ENCODE peak calls at places on chromosomes 11 and 22, in nine cellular contexts. R, U, W, G, M, P, T, N and O are unnamed samples.

GRCh38 chr11:637333-637592 is 194 bp downstream of the DRD4 start:
- DNase-seq in T (no peak), R (no peak), G (no peak), W (no peak), U (no peak), P (no peak), M (no peak), N (no peak), O (no peak)

GRCh38 chr11:108516125-108516524 is 17.9 kb upstream of the POGLUT3 start:
- DNase-seq in G (no peak), W (no peak), T (no peak), R (no peak), N (no peak), M (no peak), U (no peak), P (no peak), O (no peak)

GRCh38 chr11:61693897-61694840 is 14.0 kb downstream of the DAGLA start:
- DNase-seq in P (peak; percentile 57), W (no peak), N (no peak), R (no peak), G (no peak), M (peak; percentile 72), U (peak; percentile 53), T (no peak), O (no peak)

GRCh38 chr22:39013923-39014722 is at the start of gene APOBEC3C:
- DNase-seq in T (peak; percentile 71), N (peak; percentile 85), P (peak; percentile 87), M (peak; percentile 75), G (peak; percentile 77), R (peak; percentile 78), W (peak; percentile 52), U (peak; percentile 76), O (peak; percentile 81)

GRCh38 chr11:2737876-2738275 is 38.1 kb upstream of the KCNQ1OT1 start:
- DNase-seq in U (peak; percentile 46), P (peak; percentile 63), N (peak; percentile 22), R (no peak), T (no peak), M (no peak), W (no peak), G (no peak), O (no peak)

GRCh38 chr11:103465555-103466140 is 356.4 kb downstream of the DYNC2H1 start:
- DNase-seq in U (no peak), R (no peak), P (no peak), W (no peak), T (no peak), N (no peak), M (no peak), G (no peak), O (no peak)

GRCh38 chr11:78688460-78688859 is 113.8 kb upstream of the NARS2 start:
- DNase-seq in W (no peak), G (no peak), U (no peak), M (no peak), R (no peak), P (no peak), T (no peak), N (peak; percentile 97), O (peak; percentile 72)

GRCh38 chr11:91837649-91838330 is 386.8 kb upstream of the FAT3 start:
- DNase-seq in P (no peak), N (no peak), W (no peak), M (no peak), R (no peak), T (no peak), G (no peak), U (no peak), O (no peak)

GRCh38 chr11:1050581-1051355 is 14.2 kb upstream of the MUC6 start:
- DNase-seq in W (no peak), P (peak; percentile 86), G (peak; percentile 52), M (peak; percentile 53), N (peak; percentile 87), U (peak; percentile 57), T (peak; percentile 27), R (peak; percentile 87), O (peak; percentile 76)

GRCh38 chr11:27847496-27847895 is 147.2 kb upstream of the BDNF start:
- DNase-seq in U (no peak), W (no peak), M (no peak), G (no peak), R (no peak), N (no peak), P (no peak), T (no peak), O (no peak)

GRCh38 chr11:110196241-110196754 is 100.1 kb downstream of the RDX start:
- DNase-seq in M (peak; percentile 25), R (no peak), G (no peak), P (peak; percentile 20), T (no peak), N (peak; percentile 97), U (no peak), W (peak; percentile 35), O (peak; percentile 99)

GRCh38 chr22:33049125-33049729 is 9.0 kb downstream of the SYN3 start:
- DNase-seq in N (peak; percentile 44), G (peak; percentile 77), T (peak; percentile 61), P (peak; percentile 67), R (peak; percentile 80), W (peak; percentile 4), M (peak; percentile 62), U (peak; percentile 70), O (peak; percentile 51)

GRCh38 chr11:76770642-76771445 is 12.3 kb upstream of the TSKU start:
- DNase-seq in N (peak; percentile 92), P (peak; percentile 67), R (peak; percentile 71), W (peak; percentile 95), U (no peak), G (peak; percentile 74), M (peak; percentile 69), T (peak; percentile 72), O (peak; percentile 52)

GRCh38 chr11:108616549-108616948 is 23.0 kb upstream of the EXPH5 start:
- DNase-seq in U (no peak), W (no peak), T (no peak), N (peak; percentile 99), M (peak; percentile 49), R (no peak), P (no peak), G (no peak), O (peak; percentile 100)

GRCh38 chr22:36302439-36303114 is 49.6 kb downstream of the APOL1 start:
- DNase-seq in P (no peak), T (no peak), M (no peak), N (no peak), U (no peak), G (no peak), W (no peak), R (no peak), O (no peak)

GRCh38 chr11:130872961-130873360 is 43.3 kb downstream of the SNX19 start:
- DNase-seq in G (no peak), W (no peak), N (peak; percentile 96), M (no peak), U (no peak), P (no peak), R (no peak), T (no peak), O (peak; percentile 80)

GRCh38 chr11:42524534-42525227 is 787.1 kb upstream of the API5 start:
- DNase-seq in T (no peak), U (peak; percentile 12), N (peak; percentile 77), G (peak; percentile 11), W (peak; percentile 5), P (peak; percentile 28), M (peak; percentile 41), R (peak; percentile 45), O (peak; percentile 47)

GRCh38 chr11:134544095-134544815 is 132.2 kb upstream of the B3GAT1 start:
- DNase-seq in M (no peak), W (no peak), P (no peak), R (no peak), G (no peak), T (no peak), U (no peak), N (no peak), O (no peak)

GRCh38 chr22:19514831-19515565 is 9.2 kb downstream of the CLDN5 start:
- DNase-seq in P (no peak), U (no peak), R (no peak), M (no peak), T (no peak), G (no peak), N (no peak), W (no peak), O (peak; percentile 57)
- H3K4me3 ChIP-seq in P (no peak overlapping the region), U (no peak overlapping the region), R (no peak overlapping the region), M (no peak overlapping the region), T (no peak overlapping the region), G (no peak overlapping the region), N (no peak overlapping the region), W (no peak overlapping the region), O (no peak overlapping the region)

GRCh38 chr11:57345555-57346151 is 7.5 kb downstream of the P2RX3 start:
- DNase-seq in P (peak; percentile 84), W (no peak), M (peak; percentile 64), T (peak; percentile 62), G (peak; percentile 61), U (peak; percentile 58), R (peak; percentile 85), N (peak; percentile 94), O (peak; percentile 56)
- TF ChIP-seq CTCF in P (peak; percentile 80), W (peak; percentile 72), M (peak; percentile 83), T (peak; percentile 82), G (peak; percentile 82), U (peak; percentile 91), R (peak; percentile 66), N (peak; percentile 79), O (peak; percentile 75)

GRCh38 chr22:19383292-19383691 is 48.2 kb downstream of the HIRA start:
- DNase-seq in W (no peak), T (no peak), R (no peak), M (no peak), G (no peak), P (no peak), N (no peak), U (no peak), O (no peak)
- H3K36me3 ChIP-seq in W (peaks cover 26% of the 10 kb centered on the region), T (peaks cover 89% of the 10 kb centered on the region), R (peaks cover 93% of the 10 kb centered on the region), M (peaks cover 77% of the 10 kb centered on the region), G (peaks cover 92% of the 10 kb centered on the region), P (no peaks in the 10 kb centered on the region), N (peaks cover 31% of the 10 kb centered on the region), U (peaks cover 87% of the 10 kb centered on the region), O (peaks cover 34% of the 10 kb centered on the region)

GRCh38 chr11:118689852-118690552 is 10.6 kb upstream of the TREH start:
- DNase-seq in M (peak; percentile 90), N (peak; percentile 97), W (peak; percentile 65), U (peak; percentile 96), T (peak; percentile 88), G (peak; percentile 82), R (peak; percentile 84), P (peak; percentile 85), O (peak; percentile 85)

GRCh38 chr11:118688851-118689502 is 9.5 kb upstream of the TREH start:
- DNase-seq in N (no peak), T (no peak), R (no peak), U (no peak), M (no peak), W (no peak), P (no peak), G (no peak), O (no peak)

GRCh38 chr11:118690553-118691304 is 11.3 kb upstream of the TREH start:
- DNase-seq in N (no peak), M (no peak), W (no peak), R (no peak), G (no peak), P (no peak), U (no peak), T (no peak), O (no peak)

GRCh38 chr11:118689503-118689851 is 10.0 kb upstream of the TREH start:
- DNase-seq in M (no peak), G (no peak), U (no peak), P (no peak), R (no peak), W (no peak), N (no peak), T (no peak), O (no peak)

DNA sequence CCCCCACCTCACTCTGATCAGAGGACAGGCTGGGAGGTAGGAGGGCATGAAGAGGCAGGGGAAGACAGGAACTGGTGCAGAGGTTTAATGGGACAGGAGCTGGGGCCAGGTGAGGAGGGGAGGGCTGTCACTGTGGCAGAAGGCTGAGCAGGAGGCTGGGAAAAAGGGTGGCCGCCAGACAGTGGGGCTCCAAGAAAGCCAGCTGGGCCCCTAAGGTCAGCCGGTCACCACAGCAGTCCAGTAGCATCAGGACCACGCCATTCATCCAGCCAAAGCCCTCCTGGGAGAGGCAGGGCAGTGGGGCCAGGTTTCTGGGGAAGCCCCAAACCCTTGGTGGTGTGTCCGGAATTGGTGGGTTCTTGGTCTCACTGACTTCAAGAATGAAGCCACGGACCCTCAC is 8.5 kb upstream of the TREH start:
- DNase-seq in M (no peak), T (no peak), G (no peak), P (no peak), N (no peak), U (no peak), W (no peak), R (no peak), O (no peak)
- H3K4me3 ChIP-seq in M (no peak overlapping the region), T (no peak overlapping the region), G (no peak overlapping the region), P (no peak overlapping the region), N (no peak overlapping the region), U (no peak overlapping the region), W (no peak overlapping the region), R (no peak overlapping the region), O (no peak overlapping the region)